ENCODE peak calls at places on chromosomes 13 and 19, in nine cellular contexts. One of them, this sample, is unnamed. For H3K36me3, the result is how much of the 10 kb centered on the place peaks cover.

GRCh38 chr19:18349524-18350128 is 9.2 kb downstream of the PGPEP1 start:
- DNase-seq in heart left ventricle: peak
- DNase-seq in heart right ventricle: peak
- DNase-seq in PC-9: peak
- DNase-seq in cardiac muscle cell: peak
- DNase-seq in bronchial epithelial cell: peak
- DNase-seq in tibial artery: peak
- DNase-seq in Panc1: no peak
- DNase-seq in ovary: peak
- DNase-seq in this sample: peak

GRCh38 chr19:46944918-46945628 is 74.6 kb upstream of the NPAS1 start:
- DNase-seq in heart right ventricle: peak
- DNase-seq in Panc1: no peak
- DNase-seq in PC-9: no peak
- DNase-seq in cardiac muscle cell: peak
- DNase-seq in bronchial epithelial cell: no peak
- DNase-seq in heart left ventricle: peak
- DNase-seq in tibial artery: peak
- DNase-seq in ovary: peak
- DNase-seq in this sample: no peak

GRCh38 chr13:79886601-79887000 is 405.6 kb downstream of the NDFIP2 start:
- DNase-seq in bronchial epithelial cell: no peak
- DNase-seq in ovary: no peak
- DNase-seq in cardiac muscle cell: no peak
- DNase-seq in heart right ventricle: no peak
- DNase-seq in heart left ventricle: no peak
- DNase-seq in tibial artery: no peak
- DNase-seq in PC-9: no peak
- DNase-seq in Panc1: no peak
- DNase-seq in this sample: no peak

GRCh38 chr19:7267792-7268736 is 26.1 kb downstream of the INSR start:
- DNase-seq in bronchial epithelial cell: no peak
- DNase-seq in heart right ventricle: no peak
- DNase-seq in heart left ventricle: no peak
- DNase-seq in tibial artery: no peak
- DNase-seq in PC-9: peak
- DNase-seq in ovary: no peak
- DNase-seq in Panc1: no peak
- DNase-seq in cardiac muscle cell: no peak
- DNase-seq in this sample: no peak

GRCh38 chr19:45767881-45768643 is 990 bp downstream of the SIX5 start:
- DNase-seq in heart left ventricle: peak
- DNase-seq in tibial artery: peak
- DNase-seq in bronchial epithelial cell: peak
- DNase-seq in cardiac muscle cell: peak
- DNase-seq in PC-9: peak
- DNase-seq in heart right ventricle: peak
- DNase-seq in ovary: peak
- DNase-seq in Panc1: no peak
- DNase-seq in this sample: peak

GRCh38 chr13:68473834-68474326 is 1243.7 kb upstream of the PCDH9 start:
- DNase-seq in ovary: no peak
- DNase-seq in PC-9: no peak
- DNase-seq in heart right ventricle: no peak
- DNase-seq in cardiac muscle cell: no peak
- DNase-seq in Panc1: no peak
- DNase-seq in bronchial epithelial cell: no peak
- DNase-seq in tibial artery: no peak
- DNase-seq in heart left ventricle: no peak
- DNase-seq in this sample: no peak

GRCh38 chr13:26021956-26022355 is 29.9 kb downstream of the SHISA2 start:
- DNase-seq in heart right ventricle: no peak
- DNase-seq in cardiac muscle cell: no peak
- DNase-seq in ovary: no peak
- DNase-seq in tibial artery: no peak
- DNase-seq in PC-9: no peak
- DNase-seq in bronchial epithelial cell: peak
- DNase-seq in heart left ventricle: no peak
- DNase-seq in Panc1: no peak
- DNase-seq in this sample: no peak

GRCh38 chr13:60043262-60043661 is 120.5 kb downstream of the DIAPH3 start:
- DNase-seq in PC-9: no peak
- DNase-seq in cardiac muscle cell: no peak
- DNase-seq in heart right ventricle: no peak
- DNase-seq in bronchial epithelial cell: no peak
- DNase-seq in tibial artery: no peak
- DNase-seq in heart left ventricle: no peak
- DNase-seq in Panc1: no peak
- DNase-seq in ovary: no peak
- DNase-seq in this sample: no peak

GRCh38 chr13:42574435-42575311 is 721 bp downstream of the TNFSF11 start:
- DNase-seq in Panc1: no peak
- DNase-seq in bronchial epithelial cell: peak
- DNase-seq in PC-9: no peak
- DNase-seq in cardiac muscle cell: no peak
- DNase-seq in ovary: no peak
- DNase-seq in tibial artery: no peak
- DNase-seq in heart left ventricle: no peak
- DNase-seq in heart right ventricle: no peak
- DNase-seq in this sample: no peak

GRCh38 chr13:35953537-35954206 is 177.5 kb downstream of the DCLK1 start:
- DNase-seq in cardiac muscle cell: peak
- DNase-seq in tibial artery: peak
- DNase-seq in Panc1: no peak
- DNase-seq in heart left ventricle: peak
- DNase-seq in ovary: peak
- DNase-seq in heart right ventricle: peak
- DNase-seq in PC-9: peak
- DNase-seq in bronchial epithelial cell: peak
- DNase-seq in this sample: peak

GRCh38 chr19:37979547-37980082 is 72.6 kb downstream of the SIPA1L3 start:
- DNase-seq in ovary: no peak
- DNase-seq in tibial artery: no peak
- DNase-seq in PC-9: no peak
- DNase-seq in Panc1: no peak
- DNase-seq in cardiac muscle cell: no peak
- DNase-seq in heart right ventricle: no peak
- DNase-seq in heart left ventricle: no peak
- DNase-seq in bronchial epithelial cell: peak
- DNase-seq in this sample: peak

GRCh38 chr19:4816388-4817165 is 14.9 kb downstream of the TICAM1 start:
- DNase-seq in Panc1: no peak
- DNase-seq in heart right ventricle: no peak
- DNase-seq in PC-9: no peak
- DNase-seq in heart left ventricle: no peak
- DNase-seq in tibial artery: no peak
- DNase-seq in bronchial epithelial cell: no peak
- DNase-seq in cardiac muscle cell: no peak
- DNase-seq in ovary: peak
- DNase-seq in this sample: no peak

GRCh38 chr13:29594310-29594709 is 1.2 kb downstream of the SLC7A1 start:
- DNase-seq in PC-9: peak
- DNase-seq in heart right ventricle: no peak
- DNase-seq in cardiac muscle cell: peak
- DNase-seq in bronchial epithelial cell: peak
- DNase-seq in heart left ventricle: no peak
- DNase-seq in tibial artery: peak
- DNase-seq in Panc1: peak
- DNase-seq in ovary: no peak
- DNase-seq in this sample: peak

GRCh38 chr19:39098365-39099269 is 14.4 kb downstream of the ACP7 start:
- DNase-seq in heart right ventricle: no peak
- DNase-seq in bronchial epithelial cell: no peak
- DNase-seq in ovary: no peak
- DNase-seq in Panc1: no peak
- DNase-seq in heart left ventricle: no peak
- DNase-seq in PC-9: no peak
- DNase-seq in tibial artery: no peak
- DNase-seq in cardiac muscle cell: no peak
- DNase-seq in this sample: no peak

GRCh38 chr19:34222386-34222785 is 32.0 kb upstream of the GARRE1 start:
- DNase-seq in Panc1: no peak
- DNase-seq in ovary: no peak
- DNase-seq in heart right ventricle: no peak
- DNase-seq in bronchial epithelial cell: no peak
- DNase-seq in tibial artery: no peak
- DNase-seq in heart left ventricle: no peak
- DNase-seq in PC-9: no peak
- DNase-seq in cardiac muscle cell: no peak
- DNase-seq in this sample: no peak
- H3K36me3 ChIP-seq in Panc1: under half
- H3K36me3 ChIP-seq in ovary: under half
- H3K36me3 ChIP-seq in heart right ventricle: half or more
- H3K36me3 ChIP-seq in bronchial epithelial cell: under half
- H3K36me3 ChIP-seq in tibial artery: half or more
- H3K36me3 ChIP-seq in heart left ventricle: half or more
- H3K36me3 ChIP-seq in PC-9: half or more
- H3K36me3 ChIP-seq in cardiac muscle cell: half or more
- H3K36me3 ChIP-seq in this sample: under half

DNA sequence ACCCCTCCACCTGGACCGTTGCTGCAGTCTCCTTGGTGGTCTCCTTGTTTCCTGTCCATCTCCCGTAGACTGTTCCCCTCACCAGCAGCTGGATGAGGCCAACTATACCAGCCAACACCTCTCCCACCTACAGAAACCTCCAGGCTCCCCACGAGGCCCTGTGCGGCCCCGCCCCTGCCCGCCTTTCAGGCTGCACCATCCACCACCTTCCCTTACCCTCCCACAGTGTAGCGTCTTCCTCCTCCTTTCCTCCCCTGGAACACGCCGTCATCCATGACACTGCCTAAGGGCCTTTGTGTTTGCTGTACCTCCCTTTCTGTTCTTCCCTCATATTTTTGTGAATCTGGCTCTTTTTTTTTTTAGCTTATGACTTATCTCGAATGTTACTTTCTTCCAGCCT is 23.8 kb upstream of the WDR88 start:
- DNase-seq in heart right ventricle: no peak
- DNase-seq in heart left ventricle: no peak
- DNase-seq in ovary: no peak
- DNase-seq in cardiac muscle cell: no peak
- DNase-seq in PC-9: no peak
- DNase-seq in tibial artery: no peak
- DNase-seq in bronchial epithelial cell: no peak
- DNase-seq in Panc1: no peak
- DNase-seq in this sample: no peak
- H3K36me3 ChIP-seq in heart right ventricle: half or more
- H3K36me3 ChIP-seq in heart left ventricle: half or more
- H3K36me3 ChIP-seq in ovary: under half
- H3K36me3 ChIP-seq in cardiac muscle cell: under half
- H3K36me3 ChIP-seq in PC-9: under half
- H3K36me3 ChIP-seq in tibial artery: half or more
- H3K36me3 ChIP-seq in bronchial epithelial cell: under half
- H3K36me3 ChIP-seq in Panc1: under half
- H3K36me3 ChIP-seq in this sample: under half

DNA sequence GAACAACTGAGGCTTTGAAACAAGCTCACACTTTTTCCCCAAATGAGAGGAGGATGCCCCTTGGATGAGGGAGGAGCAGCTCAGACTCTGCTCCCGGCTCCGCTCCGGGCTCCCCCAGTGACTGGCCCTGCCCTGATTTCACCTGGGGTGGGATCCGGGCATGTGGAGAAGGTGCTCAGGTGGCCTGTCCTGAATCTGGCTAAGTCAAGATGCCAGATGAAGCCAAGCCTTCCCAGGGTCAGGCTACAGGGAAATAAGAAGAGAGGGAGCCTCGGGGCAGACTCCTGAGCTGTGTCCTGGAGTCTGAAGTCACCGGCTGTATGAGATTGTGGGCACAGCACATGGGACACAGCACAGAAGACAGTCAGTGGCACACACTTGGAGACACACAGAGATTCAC is 10.3 kb downstream of the CEACAM5 start:
- DNase-seq in ovary: no peak
- DNase-seq in tibial artery: no peak
- DNase-seq in PC-9: no peak
- DNase-seq in cardiac muscle cell: no peak
- DNase-seq in heart right ventricle: no peak
- DNase-seq in heart left ventricle: no peak
- DNase-seq in bronchial epithelial cell: no peak
- DNase-seq in Panc1: no peak
- DNase-seq in this sample: no peak
- H3K36me3 ChIP-seq in ovary: under half
- H3K36me3 ChIP-seq in tibial artery: under half
- H3K36me3 ChIP-seq in PC-9: under half
- H3K36me3 ChIP-seq in cardiac muscle cell: under half
- H3K36me3 ChIP-seq in heart right ventricle: under half
- H3K36me3 ChIP-seq in heart left ventricle: under half
- H3K36me3 ChIP-seq in bronchial epithelial cell: under half
- H3K36me3 ChIP-seq in Panc1: under half
- H3K36me3 ChIP-seq in this sample: under half

DNA sequence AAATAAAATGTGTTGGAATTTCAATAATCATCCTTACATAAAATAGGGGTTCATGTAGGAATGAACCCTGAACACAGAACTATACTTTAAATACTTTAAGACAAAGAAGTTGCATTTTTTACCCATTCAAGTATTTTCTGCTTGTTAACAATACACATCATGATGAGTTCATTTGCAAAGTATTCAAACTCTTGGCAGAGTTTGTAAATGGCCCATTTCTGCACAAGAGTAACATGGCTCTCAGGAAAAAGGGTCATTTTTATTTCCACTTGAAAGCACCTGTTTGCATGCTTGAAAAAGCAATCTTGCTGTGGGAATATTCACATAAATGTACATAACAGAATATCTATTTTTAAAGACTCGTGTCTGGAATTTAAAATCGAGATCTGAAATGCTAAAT is 18.1 kb downstream of the ESD start:
- DNase-seq in bronchial epithelial cell: no peak
- DNase-seq in ovary: no peak
- DNase-seq in heart left ventricle: no peak
- DNase-seq in PC-9: no peak
- DNase-seq in Panc1: no peak
- DNase-seq in heart right ventricle: no peak
- DNase-seq in tibial artery: no peak
- DNase-seq in cardiac muscle cell: no peak
- DNase-seq in this sample: no peak
- H3K36me3 ChIP-seq in bronchial epithelial cell: under half
- H3K36me3 ChIP-seq in ovary: under half
- H3K36me3 ChIP-seq in heart left ventricle: half or more
- H3K36me3 ChIP-seq in PC-9: under half
- H3K36me3 ChIP-seq in Panc1: under half
- H3K36me3 ChIP-seq in heart right ventricle: half or more
- H3K36me3 ChIP-seq in tibial artery: under half
- H3K36me3 ChIP-seq in cardiac muscle cell: half or more
- H3K36me3 ChIP-seq in this sample: under half

DNA sequence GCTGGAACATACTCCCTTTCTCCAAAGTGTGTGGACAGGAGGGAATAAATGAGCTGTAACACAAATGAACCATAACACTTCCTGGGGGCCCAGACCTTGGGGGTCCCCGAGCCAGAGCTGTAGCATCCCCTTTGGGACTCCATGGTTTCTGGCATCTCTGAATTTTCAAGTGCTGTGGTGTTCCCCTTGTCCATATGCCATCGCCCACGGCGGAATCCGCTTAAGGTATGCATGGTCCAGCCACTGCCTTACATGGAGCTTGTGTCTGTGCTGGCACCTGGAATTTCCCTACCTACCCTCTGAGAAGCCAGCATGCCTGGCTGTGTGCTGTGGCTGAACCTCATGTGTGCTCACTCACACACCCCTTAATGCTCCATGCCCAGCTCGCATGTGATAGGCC is 943.6 kb downstream of the SLITRK1 start:
- DNase-seq in heart right ventricle: no peak
- DNase-seq in Panc1: no peak
- DNase-seq in ovary: no peak
- DNase-seq in heart left ventricle: no peak
- DNase-seq in tibial artery: no peak
- DNase-seq in bronchial epithelial cell: no peak
- DNase-seq in PC-9: no peak
- DNase-seq in cardiac muscle cell: no peak
- DNase-seq in this sample: no peak
- H3K36me3 ChIP-seq in heart right ventricle: under half
- H3K36me3 ChIP-seq in Panc1: under half
- H3K36me3 ChIP-seq in ovary: under half
- H3K36me3 ChIP-seq in heart left ventricle: under half
- H3K36me3 ChIP-seq in tibial artery: under half
- H3K36me3 ChIP-seq in bronchial epithelial cell: under half
- H3K36me3 ChIP-seq in PC-9: under half
- H3K36me3 ChIP-seq in cardiac muscle cell: under half
- H3K36me3 ChIP-seq in this sample: under half

This sample was measured in prostate gland.